ENCODE peak calls at places on chromosomes 3 and 15, in nine cellular contexts. I is BJ, V is upper lobe of right lung, Y is right atrium auricular region, U is cardiac muscle cell, D is esophagus muscularis mucosa, C is thoracic aorta, T is HL-60, N is PC-9. P is an unnamed sample. For H3K27me3, the result is how much of the 10 kb centered on the place peaks cover.

GRCh38 chr15:65675551-65675950 is 53.8 kb downstream of the SLC24A1 start:
- DNase-seq in I (no peak), V (no peak), Y (no peak), U (no peak), D (no peak), C (no peak), T (no peak), N (no peak), P (no peak)

GRCh38 chr3:159761377-159761776 is 227.3 kb upstream of the IL12A start:
- DNase-seq in I (no peak), V (no peak), Y (no peak), U (no peak), D (no peak), C (no peak), T (no peak), N (peak), P (peak)

GRCh38 chr15:58212909-58213526 is 74.8 kb downstream of the AQP9 start:
- DNase-seq in I (no peak), V (no peak), Y (no peak), U (peak), D (no peak), C (no peak), T (no peak), N (no peak), P (no peak)

GRCh38 chr15:62783303-62783957 is 259.1 kb upstream of the TPM1 start:
- DNase-seq in I (no peak), V (no peak), Y (no peak), U (no peak), D (no peak), C (no peak), T (no peak), N (no peak), P (peak)

GRCh38 chr3:39189648-39190269 is 2.6 kb downstream of the XIRP1 start:
- DNase-seq in I (no peak), V (peak), Y (peak), U (peak), D (no peak), C (no peak), T (peak), N (peak), P (peak)

GRCh38 chr15:38603672-38604071 is 39.1 kb upstream of the RASGRP1 start:
- DNase-seq in I (no peak), V (no peak), Y (no peak), U (no peak), D (no peak), C (no peak), T (no peak), N (no peak), P (no peak)

GRCh38 chr15:99424978-99425665 is 140.7 kb upstream of the MEF2A start:
- DNase-seq in I (no peak), V (peak), Y (peak), U (peak), D (no peak), C (peak), T (no peak), N (peak), P (peak)

GRCh38 chr3:59326246-59327024 is 276.6 kb upstream of the CFAP20DC start:
- DNase-seq in I (no peak), V (no peak), Y (no peak), U (no peak), D (no peak), C (no peak), T (no peak), N (no peak), P (no peak)

GRCh38 chr3:4786431-4786830 is 192.8 kb upstream of the BHLHE40 start:
- DNase-seq in I (no peak), V (no peak), Y (no peak), U (no peak), D (no peak), C (no peak), T (peak), N (peak), P (no peak)

GRCh38 chr3:192940129-192940528 is 22.5 kb upstream of the MB21D2 start:
- DNase-seq in I (no peak), V (no peak), Y (no peak), U (no peak), D (no peak), C (no peak), T (no peak), N (no peak), P (no peak)

GRCh38 chr15:96340611-96341464 is 10.3 kb downstream of the NR2F2 start:
- DNase-seq in I (no peak), V (peak), Y (peak), U (peak), D (peak), C (no peak), T (no peak), N (no peak), P (peak)

GRCh38 chr3:170418422-170419300 is at the start of gene CLDN11:
- DNase-seq in I (no peak), V (no peak), Y (no peak), U (peak), D (no peak), C (no peak), T (no peak), N (no peak), P (peak)

GRCh38 chr3:122533931-122534334 is 19.2 kb upstream of the KPNA1 start:
- DNase-seq in I (peak), V (no peak), Y (no peak), U (no peak), D (no peak), C (no peak), T (peak), N (peak), P (no peak)

GRCh38 chr3:46208167-46208704 is at the start of gene CCR1:
- DNase-seq in I (no peak), V (peak), Y (no peak), U (peak), D (peak), C (no peak), T (peak), N (peak), P (no peak)

GRCh38 chr3:108569336-108569735 is 19.9 kb downstream of the CIP2A start:
- DNase-seq in I (no peak), V (no peak), Y (no peak), U (no peak), D (no peak), C (no peak), T (no peak), N (no peak), P (no peak)

GRCh38 chr15:68679961-68680371 is 101.2 kb downstream of the CORO2B start:
- DNase-seq in I (no peak), V (no peak), Y (no peak), U (no peak), D (no peak), C (no peak), T (no peak), N (no peak), P (peak)

GRCh38 chr15:100849021-100849831 is 30.4 kb upstream of the ALDH1A3 start:
- DNase-seq in I (peak), V (peak), Y (peak), U (peak), D (no peak), C (no peak), T (no peak), N (peak), P (peak)

GRCh38 chr3:42662813-42663535 is 9.5 kb downstream of the ZBTB47 start:
- DNase-seq in I (no peak), V (no peak), Y (no peak), U (no peak), D (no peak), C (no peak), T (no peak), N (no peak), P (no peak)

GRCh38 chr3:179071161-179071568 is 444 bp downstream of the ZMAT3 start:
- DNase-seq in I (no peak), V (no peak), Y (no peak), U (peak), D (no peak), C (no peak), T (no peak), N (no peak), P (no peak)

GRCh38 chr3:120198305-120198878 is 86.6 kb downstream of the GPR156 start:
- DNase-seq in I (no peak), V (no peak), Y (no peak), U (no peak), D (no peak), C (no peak), T (no peak), N (no peak), P (no peak)

GRCh38 chr3:96619475-96619874 is 194.9 kb upstream of the EPHA6 start:
- DNase-seq in I (no peak), V (peak), Y (no peak), U (no peak), D (no peak), C (no peak), T (no peak), N (no peak), P (no peak)

GRCh38 chr3:182325213-182325941 is 467.9 kb upstream of the ATP11B start:
- DNase-seq in I (no peak), V (no peak), Y (no peak), U (no peak), D (no peak), C (no peak), T (no peak), N (no peak), P (no peak)

GRCh38 chr3:72310028-72310987 is 525.4 kb upstream of the PROK2 start:
- DNase-seq in I (peak), V (no peak), Y (no peak), U (no peak), D (no peak), C (no peak), T (no peak), N (peak), P (no peak)

GRCh38 chr3:177528306-177529070 is 331.2 kb upstream of the TBL1XR1 start:
- DNase-seq in I (no peak), V (no peak), Y (no peak), U (no peak), D (no peak), C (no peak), T (no peak), N (peak), P (no peak)
- H3K27me3 ChIP-seq in I (under half), V (under half), Y (under half), U (under half), D (under half), C (under half), T (under half), N (under half), P (under half)

GRCh38 chr3:85821130-85821756 is 862.5 kb downstream of the CADM2 start:
- DNase-seq in I (no peak), V (no peak), Y (no peak), U (peak), D (no peak), C (no peak), T (no peak), N (peak), P (no peak)
- TF ChIP-seq CTCF in I (peak), V (peak), Y (peak), U (no peak), D (peak), C (no peak), T (peak), N (peak), P (no peak)

DNA sequence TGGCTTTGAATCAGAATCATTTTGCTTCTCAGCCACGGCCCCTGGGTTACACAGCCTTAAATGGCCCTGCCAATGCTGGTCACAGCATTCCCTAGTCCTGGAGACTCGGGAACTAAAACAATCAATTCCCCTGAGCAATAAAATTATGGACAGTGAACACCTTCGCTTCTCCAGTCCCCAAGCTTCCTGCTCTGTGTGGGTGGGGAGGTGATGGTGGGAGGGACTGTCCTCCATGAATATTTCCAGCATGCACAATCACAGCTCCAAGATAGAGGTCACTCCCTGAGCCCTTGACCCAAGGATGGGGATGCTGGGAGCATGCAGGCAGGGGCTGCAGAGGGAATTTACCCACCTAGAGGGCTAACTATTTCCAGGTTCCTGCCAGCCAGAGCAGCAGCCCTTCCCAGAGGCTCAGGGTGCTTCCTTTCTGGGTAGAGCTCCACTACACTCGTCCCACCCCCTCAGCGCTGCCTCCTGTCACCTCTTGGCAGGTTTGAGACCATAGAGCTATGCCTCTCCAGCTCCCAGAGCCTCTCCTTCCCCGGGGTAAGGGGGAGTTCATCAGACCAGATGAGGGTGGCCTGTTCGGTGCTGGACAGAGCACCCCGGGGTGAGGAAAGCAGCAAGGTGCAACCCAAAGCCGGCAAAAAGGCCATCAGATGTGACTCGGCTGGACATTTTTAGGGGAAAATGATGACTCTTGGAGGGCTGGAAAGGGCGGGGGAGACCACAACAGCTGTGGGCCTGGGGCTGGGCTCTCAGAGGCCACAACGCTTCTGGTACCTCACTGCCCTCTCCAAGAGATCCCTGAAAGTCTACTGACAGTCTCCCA is 14.5 kb upstream of the CCDC33 start:
- DNase-seq in I (no peak), V (no peak), Y (no peak), U (peak), D (no peak), C (no peak), T (no peak), N (no peak), P (no peak)
- H3K27me3 ChIP-seq in I (under half), V (under half), Y (under half), U (under half), D (under half), C (under half), T (under half), N (under half), P (under half)

GRCh38 chr3:49607796-49608195 is 53.5 kb downstream of the BSN start:
- DNase-seq in I (no peak), V (peak), Y (peak), U (no peak), D (no peak), C (no peak), T (no peak), N (no peak), P (no peak)
- TF ChIP-seq CTCF in I (peak), V (peak), Y (peak), U (peak), D (peak), C (no peak), T (no peak), N (peak), P (no peak)

GRCh38 chr3:12309716-12310115 is 20.8 kb downstream of the PPARG start:
- DNase-seq in I (no peak), V (no peak), Y (no peak), U (no peak), D (no peak), C (no peak), T (no peak), N (no peak), P (no peak)
- H3K27me3 ChIP-seq in I (under half), V (under half), Y (under half), U (under half), D (under half), C (under half), T (under half), N (under half), P (under half)

DNA sequence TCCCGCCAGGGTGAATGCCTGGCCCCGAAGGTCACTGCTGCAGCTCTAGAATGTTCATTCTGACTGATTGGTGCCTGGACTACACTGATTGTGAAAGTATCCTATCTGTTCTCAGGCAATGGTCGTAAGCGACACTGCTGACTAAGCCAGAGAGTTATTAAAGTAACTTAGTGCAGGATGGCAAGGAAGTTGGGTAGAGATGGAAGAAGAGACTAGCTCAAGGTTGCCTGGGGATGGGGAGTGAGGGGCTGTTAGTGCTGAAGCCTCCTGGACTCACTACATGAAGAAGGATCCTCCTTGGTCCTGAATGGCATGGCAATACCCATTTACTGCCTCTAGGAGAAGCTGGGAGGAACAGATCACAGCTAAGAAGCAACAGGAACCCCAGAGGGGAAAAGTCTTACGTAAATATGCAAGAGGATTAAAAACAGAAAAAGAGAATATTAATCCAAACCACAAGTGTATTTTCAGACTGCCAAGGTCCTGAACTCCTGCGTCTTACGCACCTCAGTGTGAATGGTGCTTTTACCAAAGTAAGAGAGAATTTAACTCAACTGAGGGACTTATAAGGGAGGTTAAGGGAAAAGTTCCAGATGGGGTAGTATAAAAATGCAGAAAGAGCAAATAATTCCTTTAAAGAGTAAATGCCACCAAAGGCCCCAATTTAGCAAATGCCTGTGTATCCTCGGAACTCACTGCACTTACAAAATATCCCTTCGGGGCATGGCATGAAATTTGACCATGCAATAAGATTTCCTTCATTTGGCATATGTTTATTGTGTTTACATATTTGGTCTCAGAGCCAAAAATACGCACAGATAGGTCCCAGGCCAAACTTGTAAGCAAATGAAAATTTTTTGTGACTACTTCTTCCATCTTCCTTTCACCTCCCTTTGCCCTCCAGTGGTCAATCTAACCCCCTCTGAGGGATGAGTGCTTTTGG is 64.0 kb upstream of the DGKG start:
- DNase-seq in I (peak), V (no peak), Y (no peak), U (peak), D (peak), C (no peak), T (peak), N (no peak), P (no peak)
- TF ChIP-seq CTCF in I (peak), V (peak), Y (peak), U (peak), D (peak), C (peak), T (peak), N (peak), P (no peak)

GRCh38 chr3:10993729-10994065 is 1.1 kb downstream of the SLC6A1 start:
- DNase-seq in I (no peak), V (no peak), Y (no peak), U (no peak), D (no peak), C (no peak), T (no peak), N (no peak), P (no peak)
- H3K27me3 ChIP-seq in I (half or more), V (under half), Y (under half), U (half or more), D (under half), C (under half), T (under half), N (half or more), P (under half)

P was measured in ovary.